ENCODE peak calls at places on chromosomes 13 and 19, in five cellular contexts. E is dorsolateral prefrontal cortex; T is activated CD8-positive, alpha-beta T cell treated with anti-CD3 and anti-CD28 coated beads for 36 hours; J is activated CD8-positive, alpha-beta memory T cell treated with anti-CD3 and anti-CD28 coated beads for 24 hours; O is upper lobe of left lung. A is an unnamed sample.

GRCh38 chr13:49985129-49985528 is 11.7 kb upstream of the TRIM13 start:
- DNase-seq in E (no peak), T (no peak), J (no peak), O (no peak), A (no peak)

GRCh38 chr13:36158606-36159005 is 27.4 kb upstream of the DCLK1 start:
- DNase-seq in E (no peak), T (no peak), J (no peak), O (no peak), A (no peak)

GRCh38 chr13:46281779-46282178 is 70.1 kb downstream of the LRRC63 start:
- DNase-seq in E (no peak), T (no peak), J (no peak), O (no peak), A (no peak)

GRCh38 chr19:56953411-56953810 is 112.9 kb upstream of the PEG3 start:
- DNase-seq in E (no peak), T (no peak), J (no peak), O (no peak), A (no peak)

GRCh38 chr13:40492511-40492910 is 173.9 kb downstream of the FOXO1 start:
- DNase-seq in E (no peak), T (no peak), J (peak), O (no peak), A (no peak)

GRCh38 chr19:38032151-38032550 is 125.1 kb downstream of the SIPA1L3 start:
- DNase-seq in E (no peak), T (no peak), J (no peak), O (no peak), A (no peak)

GRCh38 chr19:2608602-2608922 is 93.9 kb downstream of the GNG7 start:
- DNase-seq in E (no peak), T (no peak), J (no peak), O (no peak), A (no peak)

GRCh38 chr13:50244355-50244912 is 229.2 kb downstream of the KCNRG start:
- DNase-seq in E (no peak), T (peak), J (no peak), O (no peak), A (peak)

GRCh38 chr19:31718041-31718440 is 368.8 kb upstream of the TSHZ3 start:
- DNase-seq in E (no peak), T (no peak), J (no peak), O (no peak), A (no peak)

GRCh38 chr19:2803486-2804155 is 16.0 kb upstream of the ZNF554 start:
- DNase-seq in E (no peak), T (no peak), J (no peak), O (no peak), A (no peak)

GRCh38 chr19:38617764-38618589 is at the start of gene MAP4K1:
- DNase-seq in E (peak), T (peak), J (peak), O (peak), A (peak)

GRCh38 chr13:29204651-29205050 is 384.5 kb downstream of the MTUS2 start:
- DNase-seq in E (no peak), T (no peak), J (no peak), O (no peak), A (no peak)

GRCh38 chr13:25380741-25381324 is 9.1 kb downstream of the ATP8A2 start:
- DNase-seq in E (no peak), T (no peak), J (no peak), O (no peak), A (no peak)

GRCh38 chr19:14381689-14382474 is 638 bp downstream of the ADGRE5 start:
- DNase-seq in E (no peak), T (peak), J (peak), O (peak), A (peak)

GRCh38 chr13:29849071-29849541 is 1.3 kb downstream of the UBL3 start:
- DNase-seq in E (peak), T (peak), J (no peak), O (no peak), A (peak)

GRCh38 chr13:18962168-18962734 is 219.4 kb downstream of the TUBA3C start:
- DNase-seq in E (no peak), T (no peak), J (no peak), O (no peak), A (no peak)

GRCh38 chr19:28446511-28446910 is 766.4 kb downstream of the UQCRFS1 start:
- DNase-seq in E (no peak), T (no peak), J (no peak), O (no peak), A (no peak)

GRCh38 chr19:33486407-33486806 is 35.2 kb downstream of the PEPD start:
- DNase-seq in E (no peak), T (no peak), J (no peak), O (no peak), A (no peak)

GRCh38 chr19:40139533-40140287 is 49.0 kb upstream of the ZNF780A start:
- DNase-seq in E (peak), T (peak), J (no peak), O (no peak), A (peak)

GRCh38 chr19:43467730-43468129 is 2.3 kb upstream of the LYPD3 start:
- DNase-seq in E (no peak), T (no peak), J (no peak), O (no peak), A (no peak)

GRCh38 chr13:29730253-29730652 is 120.2 kb downstream of the UBL3 start:
- DNase-seq in E (no peak), T (no peak), J (no peak), O (no peak), A (no peak)

GRCh38 chr13:94480672-94481145 is 1.2 kb upstream of the DCT start:
- DNase-seq in E (no peak), T (peak), J (no peak), O (no peak), A (no peak)

GRCh38 chr13:51193387-51193786 is 28.8 kb upstream of the FAM124A start:
- DNase-seq in E (no peak), T (no peak), J (no peak), O (no peak), A (no peak)

GRCh38 chr19:43575955-43576451 is 402 bp downstream of the PINLYP start:
- DNase-seq in E (no peak), T (no peak), J (peak), O (no peak), A (no peak)

GRCh38 chr13:98482476-98483444 is 94.1 kb downstream of the STK24 start:
- DNase-seq in E (no peak), T (peak), J (no peak), O (peak), A (peak)

GRCh38 chr19:36460046-36460445 is 29.3 kb downstream of the ZNF566 start:
- DNase-seq in E (no peak), T (no peak), J (no peak), O (no peak), A (no peak)

GRCh38 chr19:45507864-45508680 is 793 bp downstream of the VASP start:
- DNase-seq in E (no peak), T (peak), J (no peak), O (peak), A (peak)

GRCh38 chr13:112674412-112675383 is 15.1 kb upstream of the ATP11A start:
- DNase-seq in E (no peak), T (no peak), J (peak), O (no peak), A (peak)

GRCh38 chr19:55609326-55609725 is 3.9 kb downstream of the ZNF865 start:
- DNase-seq in E (no peak), T (no peak), J (no peak), O (no peak), A (no peak)